ENCODE peak calls at places on chromosome 14, in nine cellular contexts. C is prostate gland, X is tibial artery, F is endodermal cell, R is stomach, B is fibroblast of lung, A is Peyer's patch, U is cardiac muscle cell, T is ovary. J is an unnamed sample.

GRCh38 chr14:72731252-72732020 is 162.5 kb downstream of the DPF3 start:
- DNase-seq in C (no peak), X (no peak), F (no peak), R (no peak), B (no peak), A (no peak), U (no peak), T (no peak), J (no peak)

GRCh38 chr14:66643344-66643743 is 135.4 kb downstream of the GPHN start:
- DNase-seq in C (no peak), X (no peak), F (no peak), R (no peak), B (no peak), A (no peak), U (no peak), T (no peak), J (no peak)

GRCh38 chr14:53979747-53980642 is 23.4 kb upstream of the BMP4 start:
- DNase-seq in C (no peak), X (peak; percentile 28), F (peak; percentile 82), R (no peak), B (peak; percentile 85), A (no peak), U (no peak), T (peak; percentile 70), J (no peak)

GRCh38 chr14:103260629-103261124 is 73.4 kb upstream of the EIF5 start:
- DNase-seq in C (peak; percentile 64), X (peak; percentile 53), F (no peak), R (peak; percentile 67), B (peak; percentile 44), A (peak; percentile 61), U (no peak), T (peak; percentile 49), J (no peak)

GRCh38 chr14:32986791-32987545 is 48.3 kb downstream of the NPAS3 start:
- DNase-seq in C (no peak), X (no peak), F (no peak), R (no peak), B (peak; percentile 17), A (no peak), U (no peak), T (no peak), J (no peak)

GRCh38 chr14:98937712-98938505 is 334.1 kb downstream of the BCL11B start:
- DNase-seq in C (no peak), X (no peak), F (no peak), R (no peak), B (no peak), A (peak; percentile 19), U (no peak), T (no peak), J (no peak)

GRCh38 chr14:92610849-92611271 is 97.3 kb downstream of the RIN3 start:
- DNase-seq in C (no peak), X (no peak), F (no peak), R (no peak), B (no peak), A (peak; percentile 54), U (no peak), T (no peak), J (no peak)

GRCh38 chr14:65471038-65471878 is 58.7 kb downstream of the FUT8 start:
- DNase-seq in C (no peak), X (no peak), F (no peak), R (no peak), B (no peak), A (no peak), U (peak; percentile 22), T (no peak), J (no peak)

GRCh38 chr14:99531221-99532096 is 50.2 kb downstream of the CCNK start:
- DNase-seq in C (no peak), X (no peak), F (no peak), R (no peak), B (peak; percentile 62), A (no peak), U (no peak), T (no peak), J (no peak)

GRCh38 chr14:100738269-100738691 is 11.6 kb downstream of the DLK1 start:
- DNase-seq in C (no peak), X (no peak), F (peak; percentile 7), R (no peak), B (no peak), A (no peak), U (no peak), T (peak; percentile 38), J (no peak)

GRCh38 chr14:35001624-35002023 is 18.8 kb downstream of the SRP54 start:
- DNase-seq in C (no peak), X (no peak), F (no peak), R (no peak), B (no peak), A (no peak), U (no peak), T (no peak), J (no peak)

GRCh38 chr14:101209594-101209993 is 306.1 kb upstream of the RTL1 start:
- DNase-seq in C (no peak), X (no peak), F (no peak), R (no peak), B (no peak), A (no peak), U (no peak), T (no peak), J (no peak)

GRCh38 chr14:95486875-95487668 is 29.4 kb downstream of the SYNE3 start:
- DNase-seq in C (no peak), X (no peak), F (no peak), R (no peak), B (no peak), A (peak; percentile 50), U (no peak), T (no peak), J (no peak)

GRCh38 chr14:51912112-51912786 is 51.8 kb downstream of the GNG2 start:
- DNase-seq in C (no peak), X (no peak), F (no peak), R (no peak), B (no peak), A (no peak), U (no peak), T (no peak), J (no peak)

GRCh38 chr14:58751788-58752187 is 114.0 kb downstream of the DACT1 start:
- DNase-seq in C (no peak), X (no peak), F (no peak), R (no peak), B (no peak), A (no peak), U (no peak), T (no peak), J (no peak)
- H3K4me1 ChIP-seq in C (no peaks in the 10 kb centered on the region), X (peaks cover 44% of the 10 kb centered on the region), F (no peaks in the 10 kb centered on the region), R (peaks cover 92% of the 10 kb centered on the region), B (peaks cover 10% of the 10 kb centered on the region), A (peaks cover 61% of the 10 kb centered on the region), U (peaks cover 23% of the 10 kb centered on the region), T (peaks cover 16% of the 10 kb centered on the region), J (no peaks in the 10 kb centered on the region)

GRCh38 chr14:69086537-69086936 is 66.4 kb downstream of the DCAF5 start:
- DNase-seq in C (peak; percentile 28), X (no peak), F (no peak), R (no peak), B (no peak), A (no peak), U (no peak), T (no peak), J (no peak)
- H3K27ac ChIP-seq in C (peak overlapping the region; percentile 87), X (peak overlapping the region; percentile 73), F (no peak overlapping the region), R (peak overlapping the region; percentile 73), B (no peak overlapping the region), A (no peak overlapping the region), U (peak overlapping the region; percentile 63), T (no peak overlapping the region), J (no peak overlapping the region)

DNA sequence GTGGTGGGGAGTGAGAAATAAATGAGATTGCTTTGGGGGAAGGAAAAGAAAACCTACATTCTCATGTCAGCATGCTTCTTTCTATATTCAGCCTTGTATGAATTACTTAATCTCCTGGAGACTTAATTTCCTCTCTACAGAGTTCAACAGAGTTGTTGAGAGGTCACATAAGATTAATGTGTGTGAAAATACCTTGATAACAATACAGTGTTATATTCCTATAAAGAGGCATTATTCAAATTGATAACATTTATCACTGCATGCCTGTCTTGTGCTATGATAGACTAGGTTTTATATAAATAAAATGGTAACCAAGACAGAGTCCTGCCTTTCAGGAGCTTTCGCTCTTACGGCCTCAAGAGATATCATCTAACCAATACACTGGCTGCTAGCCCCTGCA is 9.6 kb downstream of the FLRT2 start:
- DNase-seq in C (no peak), X (no peak), F (no peak), R (no peak), B (no peak), A (no peak), U (no peak), T (no peak), J (no peak)
- H3K4me3 ChIP-seq in C (no peak overlapping the region), X (no peak overlapping the region), F (no peak overlapping the region), R (no peak overlapping the region), B (no peak overlapping the region), A (no peak overlapping the region), U (no peak overlapping the region), T (no peak overlapping the region), J (no peak overlapping the region)

DNA sequence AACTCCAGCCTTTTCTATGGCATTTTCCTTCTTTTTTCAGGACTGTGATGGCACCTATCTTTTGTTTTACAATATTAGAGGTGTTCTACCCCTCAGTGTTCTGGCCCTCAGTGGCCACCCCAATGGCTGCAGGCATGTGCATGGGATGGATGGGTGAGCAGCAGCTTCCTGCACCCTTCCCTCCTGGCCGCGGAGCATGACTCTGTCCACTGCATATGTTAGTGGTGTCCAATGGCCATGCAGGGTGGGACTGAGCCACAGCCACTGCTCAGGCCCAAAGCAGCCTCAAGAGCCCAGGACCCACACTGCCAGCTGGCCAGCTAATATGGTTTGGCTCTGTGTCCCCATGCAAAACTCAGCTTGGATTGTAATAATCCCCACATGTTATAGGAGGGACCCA is 1032.3 kb upstream of the FBXO33 start:
- DNase-seq in C (no peak), X (no peak), F (no peak), R (no peak), B (no peak), A (no peak), U (no peak), T (no peak), J (no peak)
- H3K4me1 ChIP-seq in C (no peaks in the 10 kb centered on the region), X (no peaks in the 10 kb centered on the region), F (no peaks in the 10 kb centered on the region), R (no peaks in the 10 kb centered on the region), B (no peaks in the 10 kb centered on the region), A (no peaks in the 10 kb centered on the region), U (no peaks in the 10 kb centered on the region), T (no peaks in the 10 kb centered on the region), J (no peaks in the 10 kb centered on the region)

GRCh38 chr14:23172096-23172495 is 11.4 kb downstream of the SLC7A8 start:
- DNase-seq in C (no peak), X (no peak), F (no peak), R (no peak), B (no peak), A (no peak), U (no peak), T (no peak), J (no peak)
- H3K27ac ChIP-seq in C (no peak overlapping the region), X (no peak overlapping the region), F (no peak overlapping the region), R (no peak overlapping the region), B (no peak overlapping the region), A (no peak overlapping the region), U (no peak overlapping the region), T (no peak overlapping the region), J (no peak overlapping the region)

GRCh38 chr14:21025374-21026151 is 702 bp upstream of the NDRG2 start:
- DNase-seq in C (peak; percentile 37), X (peak; percentile 76), F (peak; percentile 89), R (peak; percentile 35), B (no peak), A (peak; percentile 63), U (peak; percentile 91), T (peak; percentile 98), J (no peak)
- H3K4me3 ChIP-seq in C (peak overlapping the region; percentile 84), X (peak overlapping the region; percentile 86), F (peak overlapping the region; percentile 81), R (peak overlapping the region; percentile 89), B (peak overlapping the region; percentile 40), A (peak overlapping the region; percentile 76), U (peak overlapping the region; percentile 65), T (peak overlapping the region; percentile 93), J (peak overlapping the region; percentile 68)